ENCODE peak calls at places on chromosomes 7 and 10, in nine cellular contexts. A, T, J, C, Z, S, B, F and M are unnamed samples.

GRCh38 chr7:92705831-92706230 is 115.6 kb upstream of the FAM133B start:
- DNase-seq in Z (no peak), F (peak; percentile 24), B (no peak), T (no peak), A (no peak), J (no peak), C (no peak), S (no peak), M (no peak)

GRCh38 chr7:12637819-12638592 is 49.4 kb upstream of the ARL4A start:
- DNase-seq in F (no peak), Z (no peak), T (peak; percentile 37), S (no peak), A (no peak), C (no peak), J (no peak), B (no peak), M (no peak)

GRCh38 chr7:33651998-33652397 is 253.3 kb upstream of the BMPER start:
- DNase-seq in F (no peak), Z (no peak), A (no peak), S (no peak), J (no peak), B (no peak), C (no peak), T (no peak), M (no peak)

GRCh38 chr10:47029181-47029971 is 118.1 kb downstream of the PTPN20 start:
- DNase-seq in C (peak; percentile 71), A (no peak), S (no peak), B (no peak), Z (no peak), J (peak; percentile 19), F (no peak), T (no peak), M (no peak)

GRCh38 chr7:110531186-110531585 is 559.7 kb upstream of the LRRN3 start:
- DNase-seq in C (no peak), B (no peak), A (no peak), T (no peak), F (peak; percentile 89), S (no peak), J (no peak), Z (no peak), M (peak; percentile 26)

GRCh38 chr7:16089801-16090200 is 331.5 kb downstream of the CRPPA start:
- DNase-seq in F (no peak), S (no peak), B (no peak), T (no peak), A (no peak), Z (no peak), J (no peak), C (no peak), M (no peak)

GRCh38 chr10:3451516-3452185 is 279.1 kb upstream of the PITRM1 start:
- DNase-seq in F (no peak), T (no peak), S (no peak), Z (no peak), A (no peak), J (no peak), C (no peak), B (no peak), M (peak; percentile 45)

GRCh38 chr7:3866279-3866678 is 565.2 kb downstream of the SDK1 start:
- DNase-seq in F (no peak), C (no peak), Z (no peak), A (no peak), B (no peak), J (no peak), T (no peak), S (no peak), M (no peak)

GRCh38 chr10:86068532-86069337 is 297.9 kb downstream of the GRID1 start:
- DNase-seq in J (peak; percentile 13), C (peak; percentile 53), S (no peak), F (no peak), Z (no peak), T (no peak), A (no peak), B (no peak), M (peak; percentile 4)

GRCh38 chr7:117791877-117792780 is 81.1 kb downstream of the CTTNBP2 start:
- DNase-seq in T (no peak), J (no peak), S (no peak), A (no peak), B (no peak), C (no peak), Z (no peak), F (no peak), M (no peak)

GRCh38 chr7:90677742-90678439 is 81.8 kb downstream of the CDK14 start:
- DNase-seq in T (no peak), S (no peak), Z (peak; percentile 62), F (no peak), B (no peak), A (no peak), J (no peak), C (no peak), M (no peak)

GRCh38 chr7:24611130-24611529 is 37.9 kb downstream of the PALS2 start:
- DNase-seq in S (no peak), A (no peak), T (no peak), J (no peak), Z (no peak), C (no peak), B (no peak), F (no peak), M (no peak)

GRCh38 chr10:92264249-92264648 is 26.6 kb downstream of the CPEB3 start:
- DNase-seq in S (no peak), J (no peak), A (no peak), T (no peak), F (peak; percentile 70), B (no peak), Z (no peak), C (no peak), M (no peak)

GRCh38 chr7:2006921-2007381 is 225.8 kb downstream of the MAD1L1 start:
- DNase-seq in S (no peak), C (peak; percentile 48), J (no peak), T (no peak), F (no peak), B (no peak), Z (no peak), A (no peak), M (no peak)

GRCh38 chr7:11358637-11359036 is 385.0 kb downstream of the PHF14 start:
- DNase-seq in T (no peak), A (no peak), S (no peak), C (no peak), J (no peak), F (no peak), Z (no peak), B (no peak), M (no peak)

GRCh38 chr7:11355571-11355970 is 381.9 kb downstream of the PHF14 start:
- DNase-seq in T (no peak), A (no peak), J (no peak), B (no peak), F (no peak), C (no peak), Z (no peak), S (no peak), M (no peak)
- TF ChIP-seq CTCF in T (no peak), A (no peak), J (no peak), B (no peak), F (no peak), C (no peak), Z (no peak), S (no peak), M (no peak)

DNA sequence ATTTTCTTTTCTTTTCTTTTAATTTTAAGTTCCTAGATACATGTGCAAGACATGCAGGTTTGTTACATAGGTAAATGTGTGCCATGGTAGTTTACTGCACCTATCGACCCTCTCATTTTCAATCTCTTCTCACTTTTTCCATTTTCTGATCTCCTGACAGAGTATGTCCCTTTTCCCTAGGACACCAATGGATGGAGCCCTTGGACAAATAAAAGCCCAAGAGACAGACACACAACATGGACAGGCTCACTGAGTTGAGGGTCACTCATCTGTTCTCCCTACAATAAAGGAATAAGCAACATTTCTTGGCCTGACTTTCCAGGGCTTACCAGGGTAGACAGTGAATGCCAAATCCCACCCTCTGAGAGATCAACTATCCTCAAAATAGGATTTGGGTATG is 15.2 kb upstream of the UBE2D1 start:
- DNase-seq in A (peak; percentile 36), S (no peak), T (no peak), F (no peak), Z (peak; percentile 30), C (no peak), B (no peak), J (no peak), M (no peak)
- TF ChIP-seq CTCF in A (peak; percentile 18), S (no peak), T (no peak), F (no peak), Z (peak; percentile 35), C (no peak), B (no peak), J (no peak), M (no peak)

DNA sequence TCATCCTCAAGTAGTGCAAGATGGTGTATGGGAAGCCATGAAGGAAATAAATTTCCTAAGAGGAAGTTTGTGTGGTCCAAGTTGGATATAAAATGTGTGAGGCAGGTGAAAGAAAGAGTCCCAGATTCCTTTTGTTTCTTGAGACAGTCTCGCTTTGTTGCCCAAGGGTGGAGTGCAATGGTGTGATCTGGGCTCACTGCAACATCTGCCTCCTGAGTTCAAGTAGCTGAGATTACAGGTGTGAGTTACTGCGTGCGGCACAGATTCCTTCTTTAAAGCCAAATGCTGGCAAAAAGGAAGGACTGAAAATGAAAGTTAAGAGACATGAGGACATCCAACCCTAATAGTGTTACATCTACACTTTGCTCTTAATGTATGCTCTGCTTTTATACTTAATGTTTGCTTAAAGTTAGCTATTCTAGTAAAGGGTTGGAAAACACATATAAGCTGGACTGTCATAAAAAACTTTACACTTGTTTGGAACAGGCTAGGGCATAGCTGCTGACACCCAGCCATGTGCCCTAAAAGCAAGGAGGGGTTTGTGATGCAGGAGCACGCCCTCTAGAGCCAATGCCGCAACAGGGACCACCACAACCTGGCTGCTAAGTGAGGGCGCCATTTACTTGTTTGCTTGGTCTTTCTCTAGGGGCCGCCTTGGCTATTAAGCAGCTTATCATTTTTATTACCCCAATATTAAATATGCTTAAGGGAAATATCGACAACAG is 34.5 kb downstream of the CLEC2L start:
- DNase-seq in Z (no peak), J (no peak), F (no peak), B (no peak), C (no peak), T (no peak), A (no peak), S (no peak), M (no peak)
- TF ChIP-seq CTCF in Z (peak; percentile 38), J (no peak), F (no peak), B (no peak), C (no peak), T (no peak), A (no peak), S (no peak), M (no peak)

DNA sequence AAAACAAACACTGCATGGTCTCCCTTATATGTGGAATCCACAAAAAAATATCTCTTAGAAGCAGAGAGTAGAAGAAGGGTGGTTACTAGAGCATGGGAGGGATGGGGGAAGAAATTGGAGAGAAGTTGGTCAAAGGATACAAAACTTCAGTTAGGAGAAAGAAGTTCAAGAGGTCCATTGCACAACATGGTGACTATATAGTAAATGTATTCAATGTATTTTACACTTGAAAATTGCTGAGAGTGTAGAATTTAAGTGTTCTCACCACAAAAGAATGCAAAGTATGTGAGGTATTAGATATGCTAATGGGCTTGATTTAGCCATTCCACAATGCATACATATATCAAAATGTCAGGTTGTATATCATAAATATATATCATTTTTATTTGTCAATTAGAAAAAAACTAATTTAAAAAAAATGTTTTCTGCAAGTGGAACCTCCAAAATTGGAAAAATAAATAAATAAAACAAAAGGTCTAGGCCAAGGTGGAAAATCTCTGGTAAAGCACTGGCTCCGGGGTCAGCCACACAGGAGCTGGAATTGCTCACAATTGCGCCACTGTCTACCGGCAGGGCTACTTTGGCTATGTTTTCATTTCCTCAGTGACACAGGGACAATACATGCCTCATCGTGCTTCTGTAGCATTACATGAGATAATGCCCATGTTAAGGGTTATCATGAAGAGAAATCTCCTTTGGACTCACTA is 231.9 kb upstream of the CELF2 start:
- DNase-seq in A (no peak), J (no peak), T (peak; percentile 81), F (peak; percentile 57), Z (peak; percentile 42), C (no peak), S (no peak), B (no peak), M (peak; percentile 61)
- TF ChIP-seq CTCF in A (no peak), J (no peak), T (no peak), F (no peak), Z (no peak), C (no peak), S (no peak), B (no peak), M (no peak)